ENCODE peak calls at places on chromosomes 6 and 20, in eight cellular contexts. V is activated naive CD8-positive, alpha-beta T cell treated with anti-CD3 and anti-CD28 coated beads, Interleukin-2, amount 50 U/mL, for 24 hours; P is NCI-H1436; L is effector memory CD4-positive, alpha-beta T cell; G is mucosa of gallbladder; Y is vagina; T is WERI-Rb-1; M is iPS-NIHi11. Q is an unnamed sample.

GRCh38 chr6:155313602-155314091 is 637 bp downstream of the TFB1M start:
- DNase-seq in P (peak), L (peak), G (no peak), M (no peak), T (no peak), Y (no peak), V (no peak), Q (peak)

GRCh38 chr6:41451039-41451438 is 95.1 kb upstream of the FOXP4 start:
- DNase-seq in T (peak), M (no peak), V (no peak), L (no peak), P (no peak), G (no peak), Y (no peak), Q (peak)

GRCh38 chr6:99746261-99746895 is 139.7 kb downstream of the PRDM13 start:
- DNase-seq in P (peak), M (peak), T (peak), L (peak), G (peak), V (peak), Y (no peak), Q (peak)

GRCh38 chr6:17385660-17386059 is 7.7 kb upstream of the CAP2 start:
- DNase-seq in V (no peak), Y (no peak), G (no peak), L (no peak), M (no peak), P (no peak), T (peak), Q (no peak)

GRCh38 chr20:12044969-12045368 is 127.3 kb downstream of the BTBD3 start:
- DNase-seq in V (no peak), T (no peak), M (no peak), Y (no peak), P (no peak), L (no peak), G (no peak), Q (no peak)

GRCh38 chr6:41209547-41209951 is 8.6 kb upstream of the TREML2 start:
- DNase-seq in V (no peak), T (no peak), Y (peak), G (no peak), P (no peak), L (no peak), M (no peak), Q (no peak)

GRCh38 chr6:129672883-129673631 is 36.9 kb downstream of the ARHGAP18 start:
- DNase-seq in L (no peak), T (no peak), V (no peak), P (no peak), M (no peak), G (no peak), Y (no peak), Q (no peak)

GRCh38 chr6:27280540-27281000 is 31.5 kb downstream of the POM121L2 start:
- DNase-seq in V (no peak), P (no peak), L (no peak), G (no peak), T (no peak), Y (no peak), M (no peak), Q (no peak)

GRCh38 chr6:42078391-42078790 is 28.1 kb downstream of the TAF8 start:
- DNase-seq in L (no peak), G (no peak), T (no peak), Y (no peak), V (no peak), M (no peak), P (no peak), Q (no peak)

GRCh38 chr6:6492675-6493074 is 95.8 kb upstream of the LY86 start:
- DNase-seq in T (no peak), P (no peak), V (no peak), G (no peak), M (no peak), L (no peak), Y (no peak), Q (no peak)

Q was measured in right cardiac atrium.